ENCODE peak calls at places on chromosomes 12 and 14, in nine cellular contexts. P, A, X, E, V, M, H, T and B are unnamed samples.

GRCh38 chr12:121590476-121591143 is 9.8 kb upstream of the KDM2B start:
- DNase-seq in P (peak), A (no peak), X (no peak), E (peak), V (peak), M (no peak), H (peak), T (no peak), B (no peak)

GRCh38 chr12:109994262-109995175 is 1.6 kb downstream of the GIT2 start:
- DNase-seq in P (no peak), A (no peak), X (no peak), E (no peak), V (no peak), M (no peak), H (no peak), T (peak), B (no peak)

GRCh38 chr12:68924546-68924945 is 8.4 kb downstream of the CPM start:
- DNase-seq in P (peak), A (no peak), X (no peak), E (no peak), V (no peak), M (no peak), H (no peak), T (no peak), B (no peak)

GRCh38 chr12:117867348-117867747 is 101.4 kb downstream of the KSR2 start:
- DNase-seq in P (no peak), A (no peak), X (no peak), E (no peak), V (no peak), M (no peak), H (no peak), T (no peak), B (no peak)

GRCh38 chr12:89138048-89138852 is 214.1 kb downstream of the DUSP6 start:
- DNase-seq in P (peak), A (no peak), X (no peak), E (no peak), V (no peak), M (no peak), H (peak), T (no peak), B (no peak)

GRCh38 chr12:56636118-56636674 is 6.1 kb upstream of the BAZ2A start:
- DNase-seq in P (peak), A (peak), X (peak), E (peak), V (peak), M (no peak), H (peak), T (peak), B (peak)

GRCh38 chr14:92922883-92923743 is at the start of gene CHGA:
- DNase-seq in P (peak), A (peak), X (no peak), E (peak), V (peak), M (no peak), H (peak), T (peak), B (no peak)

GRCh38 chr12:56221233-56221756 is 427 bp downstream of the RNF41 start:
- DNase-seq in P (peak), A (peak), X (peak), E (peak), V (peak), M (peak), H (peak), T (no peak), B (peak)

GRCh38 chr12:112900298-112901145 is 6.2 kb upstream of the OAS1 start:
- DNase-seq in P (peak), A (no peak), X (no peak), E (peak), V (peak), M (no peak), H (peak), T (peak), B (no peak)

GRCh38 chr12:111792155-111792876 is 25.6 kb downstream of the ALDH2 start:
- DNase-seq in P (peak), A (no peak), X (peak), E (peak), V (peak), M (no peak), H (peak), T (no peak), B (no peak)

GRCh38 chr12:28611115-28611435 is 420.8 kb downstream of the CCDC91 start:
- DNase-seq in P (peak), A (no peak), X (no peak), E (peak), V (no peak), M (peak), H (peak), T (no peak), B (peak)

GRCh38 chr12:59695379-59695778 is 99.5 kb downstream of the SLC16A7 start:
- DNase-seq in P (peak), A (no peak), X (no peak), E (peak), V (no peak), M (no peak), H (peak), T (no peak), B (peak)

GRCh38 chr14:105146976-105147700 is 21.4 kb downstream of the JAG2 start:
- DNase-seq in P (no peak), A (no peak), X (peak), E (no peak), V (no peak), M (no peak), H (no peak), T (no peak), B (no peak)

GRCh38 chr12:96047621-96048211 is 12.3 kb upstream of the LTA4H start:
- DNase-seq in P (peak), A (peak), X (no peak), E (peak), V (no peak), M (no peak), H (peak), T (peak), B (no peak)
- H3K4me3 ChIP-seq in P (no peak), A (no peak), X (no peak), E (no peak), V (no peak), M (no peak), H (no peak), T (no peak), B (no peak)

DNA sequence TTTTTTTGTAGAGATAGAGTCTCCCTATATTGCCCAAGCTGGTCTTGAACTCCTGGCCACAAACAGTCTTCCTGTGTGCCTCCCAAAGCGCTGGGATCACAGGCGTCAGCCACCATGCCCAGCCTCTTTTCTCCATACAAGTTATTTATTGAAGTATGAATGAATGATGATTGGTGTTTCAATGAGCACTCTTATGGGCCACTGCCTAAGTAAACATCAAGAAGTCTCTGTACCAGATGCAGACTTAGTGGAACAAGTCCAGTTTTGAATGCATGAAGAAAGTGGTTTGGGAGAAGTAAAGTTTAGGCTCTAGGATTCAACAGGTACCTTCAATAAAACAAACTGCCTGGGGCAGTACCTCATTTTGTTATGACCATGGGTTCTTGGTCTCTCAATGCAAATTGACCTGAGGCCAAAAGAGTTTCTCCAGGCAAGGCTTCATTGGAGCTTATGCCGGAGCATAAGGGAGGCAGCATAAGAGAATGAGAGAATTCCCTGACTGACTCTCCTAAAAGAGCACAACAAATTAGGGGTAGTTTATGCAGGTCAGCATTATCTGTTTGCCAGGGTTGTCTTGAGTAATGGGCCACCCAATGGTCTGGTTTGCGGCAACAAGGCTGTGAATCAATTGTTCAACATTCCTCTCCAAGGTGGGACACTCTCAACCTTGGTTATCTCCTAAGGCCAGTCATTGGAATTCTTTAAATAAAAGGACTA is 1.1 kb upstream of the GMFB start:
- DNase-seq in P (peak), A (no peak), X (no peak), E (no peak), V (no peak), M (no peak), H (peak), T (no peak), B (no peak)
- H3K4me3 ChIP-seq in P (no peak), A (no peak), X (peak), E (peak), V (no peak), M (no peak), H (peak), T (no peak), B (no peak)

DNA sequence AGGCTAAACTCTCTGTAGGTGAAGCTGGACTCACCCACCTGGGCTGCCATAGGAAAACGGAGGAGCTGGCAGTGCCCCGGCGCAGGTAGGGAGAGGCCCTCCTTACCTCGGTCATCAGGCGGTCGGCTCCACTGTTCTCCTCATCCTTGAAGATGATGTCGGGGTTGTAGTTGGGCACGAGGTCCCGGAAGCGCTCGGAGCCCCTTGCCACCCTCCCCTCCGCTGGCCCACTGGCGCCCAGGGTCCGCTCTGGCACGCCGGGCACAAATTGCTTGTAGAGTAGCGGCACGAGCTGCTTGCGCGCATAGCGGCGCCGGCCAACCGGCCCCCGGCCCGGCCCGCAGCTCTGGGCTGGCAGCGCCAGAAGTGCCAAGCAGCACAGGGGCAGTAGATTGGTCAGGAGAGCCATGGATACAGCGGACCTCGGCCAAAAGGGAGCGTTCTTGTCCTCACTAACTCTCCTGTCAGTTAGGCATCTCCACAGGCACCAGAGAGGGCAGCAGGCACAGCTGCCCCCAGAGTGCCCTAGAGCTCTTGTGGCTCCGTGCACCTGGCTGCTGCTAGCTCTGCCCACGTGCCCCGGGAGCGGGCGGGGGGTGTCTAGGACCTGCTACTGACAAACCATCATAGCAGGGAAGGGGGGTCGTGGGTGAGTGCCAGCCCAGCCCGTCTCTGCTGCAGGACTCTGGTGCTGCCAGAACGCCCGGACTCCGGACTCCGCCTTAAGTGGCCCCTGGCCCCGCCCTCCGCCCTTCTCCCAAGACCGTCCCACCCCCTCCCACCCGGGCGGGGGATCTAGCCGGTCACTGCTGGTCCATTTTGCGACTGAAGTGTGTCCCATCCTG is at the start of gene DHH:
- DNase-seq in P (peak), A (peak), X (peak), E (no peak), V (peak), M (no peak), H (no peak), T (no peak), B (no peak)
- H3K4me3 ChIP-seq in P (no peak), A (peak), X (peak), E (peak), V (no peak), M (peak), H (no peak), T (no peak), B (peak)

GRCh38 chr14:52033131-52033642 is 35.7 kb downstream of the NID2 start:
- DNase-seq in P (peak), A (no peak), X (no peak), E (no peak), V (no peak), M (no peak), H (peak), T (no peak), B (peak)

GRCh38 chr14:52026921-52027320 is 37.6 kb downstream of the RTRAF start:
- DNase-seq in P (no peak), A (no peak), X (no peak), E (no peak), V (no peak), M (no peak), H (no peak), T (no peak), B (no peak)

GRCh38 chr14:52029881-52030280 is 39.0 kb downstream of the NID2 start:
- DNase-seq in P (no peak), A (no peak), X (no peak), E (no peak), V (no peak), M (no peak), H (no peak), T (no peak), B (no peak)

GRCh38 chr14:52031781-52032180 is 37.1 kb downstream of the NID2 start:
- DNase-seq in P (peak), A (no peak), X (peak), E (peak), V (no peak), M (no peak), H (peak), T (no peak), B (peak)

GRCh38 chr14:52032196-52032865 is 36.5 kb downstream of the NID2 start:
- DNase-seq in P (peak), A (no peak), X (no peak), E (no peak), V (no peak), M (no peak), H (peak), T (no peak), B (peak)
- H3K4me3 ChIP-seq in P (peak), A (no peak), X (no peak), E (no peak), V (no peak), M (no peak), H (no peak), T (no peak), B (no peak)

DNA sequence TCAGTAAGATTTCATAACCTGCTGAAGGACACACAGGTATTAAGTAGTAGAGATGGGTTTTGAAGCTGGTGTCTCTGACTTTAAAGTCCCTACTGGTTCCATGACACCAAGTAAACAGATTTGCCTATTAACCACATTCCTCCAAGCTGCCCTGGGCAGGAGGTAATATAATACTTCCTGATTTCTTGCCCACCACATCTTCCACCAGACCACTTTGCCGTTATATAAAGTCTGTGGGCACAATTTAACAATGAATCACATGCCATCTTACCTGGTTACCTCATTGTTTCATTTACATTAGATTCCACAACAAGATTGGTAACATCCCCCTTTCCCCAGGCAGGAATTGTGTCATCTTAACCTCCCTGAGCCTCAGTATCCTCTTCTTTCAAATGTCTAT is 910 bp upstream of the LRRC23 start:
- DNase-seq in P (no peak), A (no peak), X (no peak), E (no peak), V (no peak), M (no peak), H (no peak), T (no peak), B (no peak)
- H3K4me3 ChIP-seq in P (no peak), A (no peak), X (no peak), E (no peak), V (no peak), M (no peak), H (no peak), T (no peak), B (no peak)